ENCODE peak calls at places on chromosomes 13 and 19, in seven cellular contexts. One of them, this sample, is unnamed.

GRCh38 chr19:50893047-50893737 is 18.0 kb downstream of the KLK4 start:
- DNase-seq in neuronal stem cell: no peak
- DNase-seq in NT2/D1: no peak
- DNase-seq in T1000: no peak
- DNase-seq in DMS 273 treated with DMSO at 0.1 percent for 48 hours: no peak
- DNase-seq in stimulated activated CD8-positive, alpha-beta memory T cell treated with anti-CD3 and anti-CD28 coated beads, Interleukin-7, amount 100 ng/mL, for 24 hours: no peak
- DNase-seq in stimulated activated naive CD8-positive, alpha-beta T cell treated with anti-CD3 and anti-CD28 coated beads, Interleukin-15, Interleukin-2, amounts not matched to agents 100 U/mL and 50 U/mL, for 24 hours: peak; percentile 13
- DNase-seq in this sample: no peak

GRCh38 chr13:111241006-111241755 is 79.3 kb upstream of the TEX29 start:
- DNase-seq in DMS 273 treated with DMSO at 0.1 percent for 48 hours: no peak
- DNase-seq in neuronal stem cell: no peak
- DNase-seq in T1000: no peak
- DNase-seq in NT2/D1: no peak
- DNase-seq in stimulated activated CD8-positive, alpha-beta memory T cell treated with anti-CD3 and anti-CD28 coated beads, Interleukin-7, amount 100 ng/mL, for 24 hours: no peak
- DNase-seq in stimulated activated naive CD8-positive, alpha-beta T cell treated with anti-CD3 and anti-CD28 coated beads, Interleukin-15, Interleukin-2, amounts not matched to agents 100 U/mL and 50 U/mL, for 24 hours: no peak
- DNase-seq in this sample: no peak

GRCh38 chr19:7607212-7607873 is 11.7 kb downstream of the CAMSAP3 start:
- DNase-seq in NT2/D1: no peak
- DNase-seq in neuronal stem cell: no peak
- DNase-seq in stimulated activated CD8-positive, alpha-beta memory T cell treated with anti-CD3 and anti-CD28 coated beads, Interleukin-7, amount 100 ng/mL, for 24 hours: no peak
- DNase-seq in T1000: no peak
- DNase-seq in stimulated activated naive CD8-positive, alpha-beta T cell treated with anti-CD3 and anti-CD28 coated beads, Interleukin-15, Interleukin-2, amounts not matched to agents 100 U/mL and 50 U/mL, for 24 hours: no peak
- DNase-seq in DMS 273 treated with DMSO at 0.1 percent for 48 hours: no peak
- DNase-seq in this sample: no peak

GRCh38 chr13:97295279-97296182 is 73.4 kb downstream of the MBNL2 start:
- DNase-seq in DMS 273 treated with DMSO at 0.1 percent for 48 hours: no peak
- DNase-seq in T1000: no peak
- DNase-seq in stimulated activated naive CD8-positive, alpha-beta T cell treated with anti-CD3 and anti-CD28 coated beads, Interleukin-15, Interleukin-2, amounts not matched to agents 100 U/mL and 50 U/mL, for 24 hours: no peak
- DNase-seq in NT2/D1: no peak
- DNase-seq in stimulated activated CD8-positive, alpha-beta memory T cell treated with anti-CD3 and anti-CD28 coated beads, Interleukin-7, amount 100 ng/mL, for 24 hours: no peak
- DNase-seq in neuronal stem cell: no peak
- DNase-seq in this sample: no peak

GRCh38 chr13:76641056-76641455 is 245.1 kb downstream of the KCTD12 start:
- DNase-seq in stimulated activated CD8-positive, alpha-beta memory T cell treated with anti-CD3 and anti-CD28 coated beads, Interleukin-7, amount 100 ng/mL, for 24 hours: no peak
- DNase-seq in stimulated activated naive CD8-positive, alpha-beta T cell treated with anti-CD3 and anti-CD28 coated beads, Interleukin-15, Interleukin-2, amounts not matched to agents 100 U/mL and 50 U/mL, for 24 hours: no peak
- DNase-seq in NT2/D1: no peak
- DNase-seq in neuronal stem cell: no peak
- DNase-seq in T1000: no peak
- DNase-seq in DMS 273 treated with DMSO at 0.1 percent for 48 hours: peak; percentile 72
- DNase-seq in this sample: no peak

GRCh38 chr13:98370806-98371553 is 193.9 kb upstream of the RNF113B start:
- DNase-seq in DMS 273 treated with DMSO at 0.1 percent for 48 hours: no peak
- DNase-seq in stimulated activated naive CD8-positive, alpha-beta T cell treated with anti-CD3 and anti-CD28 coated beads, Interleukin-15, Interleukin-2, amounts not matched to agents 100 U/mL and 50 U/mL, for 24 hours: no peak
- DNase-seq in T1000: no peak
- DNase-seq in stimulated activated CD8-positive, alpha-beta memory T cell treated with anti-CD3 and anti-CD28 coated beads, Interleukin-7, amount 100 ng/mL, for 24 hours: no peak
- DNase-seq in neuronal stem cell: no peak
- DNase-seq in NT2/D1: no peak
- DNase-seq in this sample: peak; percentile 14

GRCh38 chr13:54210397-54211050 is 1181.9 kb downstream of the OLFM4 start:
- DNase-seq in NT2/D1: no peak
- DNase-seq in DMS 273 treated with DMSO at 0.1 percent for 48 hours: no peak
- DNase-seq in neuronal stem cell: no peak
- DNase-seq in T1000: no peak
- DNase-seq in stimulated activated naive CD8-positive, alpha-beta T cell treated with anti-CD3 and anti-CD28 coated beads, Interleukin-15, Interleukin-2, amounts not matched to agents 100 U/mL and 50 U/mL, for 24 hours: no peak
- DNase-seq in stimulated activated CD8-positive, alpha-beta memory T cell treated with anti-CD3 and anti-CD28 coated beads, Interleukin-7, amount 100 ng/mL, for 24 hours: no peak
- DNase-seq in this sample: no peak

GRCh38 chr13:112943309-112944125 is 25.5 kb upstream of the MCF2L start:
- DNase-seq in stimulated activated naive CD8-positive, alpha-beta T cell treated with anti-CD3 and anti-CD28 coated beads, Interleukin-15, Interleukin-2, amounts not matched to agents 100 U/mL and 50 U/mL, for 24 hours: peak; percentile 43
- DNase-seq in stimulated activated CD8-positive, alpha-beta memory T cell treated with anti-CD3 and anti-CD28 coated beads, Interleukin-7, amount 100 ng/mL, for 24 hours: no peak
- DNase-seq in neuronal stem cell: peak; percentile 64
- DNase-seq in DMS 273 treated with DMSO at 0.1 percent for 48 hours: no peak
- DNase-seq in NT2/D1: peak; percentile 47
- DNase-seq in T1000: peak; percentile 35
- DNase-seq in this sample: peak; percentile 39

GRCh38 chr13:21013682-21014038 is 47.7 kb downstream of the LATS2 start:
- DNase-seq in stimulated activated naive CD8-positive, alpha-beta T cell treated with anti-CD3 and anti-CD28 coated beads, Interleukin-15, Interleukin-2, amounts not matched to agents 100 U/mL and 50 U/mL, for 24 hours: no peak
- DNase-seq in NT2/D1: no peak
- DNase-seq in stimulated activated CD8-positive, alpha-beta memory T cell treated with anti-CD3 and anti-CD28 coated beads, Interleukin-7, amount 100 ng/mL, for 24 hours: no peak
- DNase-seq in neuronal stem cell: no peak
- DNase-seq in T1000: no peak
- DNase-seq in DMS 273 treated with DMSO at 0.1 percent for 48 hours: no peak
- DNase-seq in this sample: no peak

GRCh38 chr19:14871619-14872230 is 14.2 kb downstream of the OR7A17 start:
- DNase-seq in DMS 273 treated with DMSO at 0.1 percent for 48 hours: no peak
- DNase-seq in stimulated activated CD8-positive, alpha-beta memory T cell treated with anti-CD3 and anti-CD28 coated beads, Interleukin-7, amount 100 ng/mL, for 24 hours: no peak
- DNase-seq in stimulated activated naive CD8-positive, alpha-beta T cell treated with anti-CD3 and anti-CD28 coated beads, Interleukin-15, Interleukin-2, amounts not matched to agents 100 U/mL and 50 U/mL, for 24 hours: no peak
- DNase-seq in neuronal stem cell: no peak
- DNase-seq in T1000: no peak
- DNase-seq in NT2/D1: no peak
- DNase-seq in this sample: peak; percentile 4

GRCh38 chr13:90997951-90998350 is 349.5 kb upstream of the MIR17HG start:
- DNase-seq in DMS 273 treated with DMSO at 0.1 percent for 48 hours: no peak
- DNase-seq in T1000: no peak
- DNase-seq in stimulated activated naive CD8-positive, alpha-beta T cell treated with anti-CD3 and anti-CD28 coated beads, Interleukin-15, Interleukin-2, amounts not matched to agents 100 U/mL and 50 U/mL, for 24 hours: no peak
- DNase-seq in NT2/D1: no peak
- DNase-seq in neuronal stem cell: no peak
- DNase-seq in stimulated activated CD8-positive, alpha-beta memory T cell treated with anti-CD3 and anti-CD28 coated beads, Interleukin-7, amount 100 ng/mL, for 24 hours: no peak
- DNase-seq in this sample: no peak

GRCh38 chr13:28820099-28821051 is at the start of gene MTUS2:
- DNase-seq in T1000: no peak
- DNase-seq in stimulated activated naive CD8-positive, alpha-beta T cell treated with anti-CD3 and anti-CD28 coated beads, Interleukin-15, Interleukin-2, amounts not matched to agents 100 U/mL and 50 U/mL, for 24 hours: peak; percentile 18
- DNase-seq in NT2/D1: no peak
- DNase-seq in stimulated activated CD8-positive, alpha-beta memory T cell treated with anti-CD3 and anti-CD28 coated beads, Interleukin-7, amount 100 ng/mL, for 24 hours: no peak
- DNase-seq in DMS 273 treated with DMSO at 0.1 percent for 48 hours: no peak
- DNase-seq in neuronal stem cell: peak; percentile 6
- DNase-seq in this sample: peak; percentile 33

GRCh38 chr19:5507056-5507624 is 51.9 kb downstream of the ZNRF4 start:
- DNase-seq in DMS 273 treated with DMSO at 0.1 percent for 48 hours: no peak
- DNase-seq in stimulated activated CD8-positive, alpha-beta memory T cell treated with anti-CD3 and anti-CD28 coated beads, Interleukin-7, amount 100 ng/mL, for 24 hours: no peak
- DNase-seq in T1000: no peak
- DNase-seq in NT2/D1: no peak
- DNase-seq in stimulated activated naive CD8-positive, alpha-beta T cell treated with anti-CD3 and anti-CD28 coated beads, Interleukin-15, Interleukin-2, amounts not matched to agents 100 U/mL and 50 U/mL, for 24 hours: no peak
- DNase-seq in neuronal stem cell: no peak
- DNase-seq in this sample: no peak

GRCh38 chr19:5035105-5035761 is 66.3 kb downstream of the KDM4B start:
- DNase-seq in stimulated activated CD8-positive, alpha-beta memory T cell treated with anti-CD3 and anti-CD28 coated beads, Interleukin-7, amount 100 ng/mL, for 24 hours: no peak
- DNase-seq in DMS 273 treated with DMSO at 0.1 percent for 48 hours: no peak
- DNase-seq in stimulated activated naive CD8-positive, alpha-beta T cell treated with anti-CD3 and anti-CD28 coated beads, Interleukin-15, Interleukin-2, amounts not matched to agents 100 U/mL and 50 U/mL, for 24 hours: no peak
- DNase-seq in NT2/D1: no peak
- DNase-seq in T1000: no peak
- DNase-seq in neuronal stem cell: no peak
- DNase-seq in this sample: no peak

GRCh38 chr13:44196186-44196751 is 177.4 kb upstream of the SERP2 start:
- DNase-seq in stimulated activated naive CD8-positive, alpha-beta T cell treated with anti-CD3 and anti-CD28 coated beads, Interleukin-15, Interleukin-2, amounts not matched to agents 100 U/mL and 50 U/mL, for 24 hours: no peak
- DNase-seq in DMS 273 treated with DMSO at 0.1 percent for 48 hours: no peak
- DNase-seq in T1000: no peak
- DNase-seq in neuronal stem cell: no peak
- DNase-seq in NT2/D1: no peak
- DNase-seq in stimulated activated CD8-positive, alpha-beta memory T cell treated with anti-CD3 and anti-CD28 coated beads, Interleukin-7, amount 100 ng/mL, for 24 hours: no peak
- DNase-seq in this sample: no peak

GRCh38 chr13:38386421-38386820 is 36.8 kb downstream of the UFM1 start:
- DNase-seq in stimulated activated CD8-positive, alpha-beta memory T cell treated with anti-CD3 and anti-CD28 coated beads, Interleukin-7, amount 100 ng/mL, for 24 hours: no peak
- DNase-seq in T1000: no peak
- DNase-seq in NT2/D1: no peak
- DNase-seq in stimulated activated naive CD8-positive, alpha-beta T cell treated with anti-CD3 and anti-CD28 coated beads, Interleukin-15, Interleukin-2, amounts not matched to agents 100 U/mL and 50 U/mL, for 24 hours: no peak
- DNase-seq in DMS 273 treated with DMSO at 0.1 percent for 48 hours: no peak
- DNase-seq in neuronal stem cell: no peak
- DNase-seq in this sample: no peak

GRCh38 chr19:13980340-13980739 is 25.8 kb downstream of the RFX1 start:
- DNase-seq in stimulated activated CD8-positive, alpha-beta memory T cell treated with anti-CD3 and anti-CD28 coated beads, Interleukin-7, amount 100 ng/mL, for 24 hours: no peak
- DNase-seq in T1000: no peak
- DNase-seq in DMS 273 treated with DMSO at 0.1 percent for 48 hours: no peak
- DNase-seq in neuronal stem cell: no peak
- DNase-seq in NT2/D1: no peak
- DNase-seq in stimulated activated naive CD8-positive, alpha-beta T cell treated with anti-CD3 and anti-CD28 coated beads, Interleukin-15, Interleukin-2, amounts not matched to agents 100 U/mL and 50 U/mL, for 24 hours: no peak
- DNase-seq in this sample: no peak

GRCh38 chr13:52695856-52696255 is 43.2 kb downstream of the SUGT1 start:
- DNase-seq in stimulated activated CD8-positive, alpha-beta memory T cell treated with anti-CD3 and anti-CD28 coated beads, Interleukin-7, amount 100 ng/mL, for 24 hours: no peak
- DNase-seq in DMS 273 treated with DMSO at 0.1 percent for 48 hours: no peak
- DNase-seq in T1000: no peak
- DNase-seq in stimulated activated naive CD8-positive, alpha-beta T cell treated with anti-CD3 and anti-CD28 coated beads, Interleukin-15, Interleukin-2, amounts not matched to agents 100 U/mL and 50 U/mL, for 24 hours: peak; percentile 5
- DNase-seq in NT2/D1: no peak
- DNase-seq in neuronal stem cell: no peak
- DNase-seq in this sample: no peak

GRCh38 chr19:12137541-12137940 is 2.6 kb downstream of the ZNF20 start:
- DNase-seq in T1000: no peak
- DNase-seq in stimulated activated naive CD8-positive, alpha-beta T cell treated with anti-CD3 and anti-CD28 coated beads, Interleukin-15, Interleukin-2, amounts not matched to agents 100 U/mL and 50 U/mL, for 24 hours: peak; percentile 26
- DNase-seq in neuronal stem cell: no peak
- DNase-seq in stimulated activated CD8-positive, alpha-beta memory T cell treated with anti-CD3 and anti-CD28 coated beads, Interleukin-7, amount 100 ng/mL, for 24 hours: no peak
- DNase-seq in DMS 273 treated with DMSO at 0.1 percent for 48 hours: no peak
- DNase-seq in NT2/D1: no peak
- DNase-seq in this sample: no peak

GRCh38 chr19:18457478-18458331 is 19.8 kb upstream of the ISYNA1 start:
- DNase-seq in NT2/D1: no peak
- DNase-seq in T1000: no peak
- DNase-seq in stimulated activated naive CD8-positive, alpha-beta T cell treated with anti-CD3 and anti-CD28 coated beads, Interleukin-15, Interleukin-2, amounts not matched to agents 100 U/mL and 50 U/mL, for 24 hours: no peak
- DNase-seq in DMS 273 treated with DMSO at 0.1 percent for 48 hours: no peak
- DNase-seq in neuronal stem cell: no peak
- DNase-seq in stimulated activated CD8-positive, alpha-beta memory T cell treated with anti-CD3 and anti-CD28 coated beads, Interleukin-7, amount 100 ng/mL, for 24 hours: no peak
- DNase-seq in this sample: no peak

GRCh38 chr19:15631817-15632216 is 8.9 kb upstream of the CYP4F3 start:
- DNase-seq in stimulated activated CD8-positive, alpha-beta memory T cell treated with anti-CD3 and anti-CD28 coated beads, Interleukin-7, amount 100 ng/mL, for 24 hours: no peak
- DNase-seq in NT2/D1: peak; percentile 20
- DNase-seq in DMS 273 treated with DMSO at 0.1 percent for 48 hours: no peak
- DNase-seq in T1000: no peak
- DNase-seq in stimulated activated naive CD8-positive, alpha-beta T cell treated with anti-CD3 and anti-CD28 coated beads, Interleukin-15, Interleukin-2, amounts not matched to agents 100 U/mL and 50 U/mL, for 24 hours: peak; percentile 28
- DNase-seq in neuronal stem cell: no peak
- DNase-seq in this sample: no peak

GRCh38 chr13:109213714-109214113 is 572.7 kb downstream of the IRS2 start:
- DNase-seq in neuronal stem cell: no peak
- DNase-seq in stimulated activated CD8-positive, alpha-beta memory T cell treated with anti-CD3 and anti-CD28 coated beads, Interleukin-7, amount 100 ng/mL, for 24 hours: no peak
- DNase-seq in DMS 273 treated with DMSO at 0.1 percent for 48 hours: no peak
- DNase-seq in T1000: no peak
- DNase-seq in NT2/D1: no peak
- DNase-seq in stimulated activated naive CD8-positive, alpha-beta T cell treated with anti-CD3 and anti-CD28 coated beads, Interleukin-15, Interleukin-2, amounts not matched to agents 100 U/mL and 50 U/mL, for 24 hours: no peak
- DNase-seq in this sample: no peak

GRCh38 chr19:12665281-12665573 is 1.3 kb downstream of the MAN2B1 start:
- DNase-seq in T1000: no peak
- DNase-seq in neuronal stem cell: no peak
- DNase-seq in DMS 273 treated with DMSO at 0.1 percent for 48 hours: no peak
- DNase-seq in stimulated activated naive CD8-positive, alpha-beta T cell treated with anti-CD3 and anti-CD28 coated beads, Interleukin-15, Interleukin-2, amounts not matched to agents 100 U/mL and 50 U/mL, for 24 hours: peak; percentile 72
- DNase-seq in stimulated activated CD8-positive, alpha-beta memory T cell treated with anti-CD3 and anti-CD28 coated beads, Interleukin-7, amount 100 ng/mL, for 24 hours: no peak
- DNase-seq in NT2/D1: no peak
- DNase-seq in this sample: no peak

GRCh38 chr13:79538757-79539156 is 57.8 kb downstream of the NDFIP2 start:
- DNase-seq in stimulated activated CD8-positive, alpha-beta memory T cell treated with anti-CD3 and anti-CD28 coated beads, Interleukin-7, amount 100 ng/mL, for 24 hours: no peak
- DNase-seq in NT2/D1: no peak
- DNase-seq in DMS 273 treated with DMSO at 0.1 percent for 48 hours: no peak
- DNase-seq in stimulated activated naive CD8-positive, alpha-beta T cell treated with anti-CD3 and anti-CD28 coated beads, Interleukin-15, Interleukin-2, amounts not matched to agents 100 U/mL and 50 U/mL, for 24 hours: no peak
- DNase-seq in T1000: no peak
- DNase-seq in neuronal stem cell: no peak
- DNase-seq in this sample: no peak

GRCh38 chr13:96141032-96141431 is 51.1 kb downstream of the HS6ST3 start:
- DNase-seq in stimulated activated CD8-positive, alpha-beta memory T cell treated with anti-CD3 and anti-CD28 coated beads, Interleukin-7, amount 100 ng/mL, for 24 hours: no peak
- DNase-seq in NT2/D1: peak; percentile 28
- DNase-seq in neuronal stem cell: no peak
- DNase-seq in stimulated activated naive CD8-positive, alpha-beta T cell treated with anti-CD3 and anti-CD28 coated beads, Interleukin-15, Interleukin-2, amounts not matched to agents 100 U/mL and 50 U/mL, for 24 hours: no peak
- DNase-seq in DMS 273 treated with DMSO at 0.1 percent for 48 hours: no peak
- DNase-seq in T1000: no peak
- DNase-seq in this sample: peak; percentile 19

GRCh38 chr13:41827507-41828213 is 133.2 kb downstream of the VWA8 start:
- DNase-seq in T1000: no peak
- DNase-seq in stimulated activated CD8-positive, alpha-beta memory T cell treated with anti-CD3 and anti-CD28 coated beads, Interleukin-7, amount 100 ng/mL, for 24 hours: no peak
- DNase-seq in neuronal stem cell: no peak
- DNase-seq in stimulated activated naive CD8-positive, alpha-beta T cell treated with anti-CD3 and anti-CD28 coated beads, Interleukin-15, Interleukin-2, amounts not matched to agents 100 U/mL and 50 U/mL, for 24 hours: no peak
- DNase-seq in NT2/D1: no peak
- DNase-seq in DMS 273 treated with DMSO at 0.1 percent for 48 hours: no peak
- DNase-seq in this sample: no peak

GRCh38 chr19:49869009-49869483 is 1.7 kb upstream of the PNKP start:
- DNase-seq in stimulated activated CD8-positive, alpha-beta memory T cell treated with anti-CD3 and anti-CD28 coated beads, Interleukin-7, amount 100 ng/mL, for 24 hours: peak; percentile 65
- DNase-seq in DMS 273 treated with DMSO at 0.1 percent for 48 hours: no peak
- DNase-seq in NT2/D1: no peak
- DNase-seq in neuronal stem cell: no peak
- DNase-seq in stimulated activated naive CD8-positive, alpha-beta T cell treated with anti-CD3 and anti-CD28 coated beads, Interleukin-15, Interleukin-2, amounts not matched to agents 100 U/mL and 50 U/mL, for 24 hours: no peak
- DNase-seq in T1000: no peak
- DNase-seq in this sample: no peak

GRCh38 chr19:40786060-40787037 is 8.3 kb downstream of the RAB4B start:
- DNase-seq in DMS 273 treated with DMSO at 0.1 percent for 48 hours: no peak
- DNase-seq in NT2/D1: no peak
- DNase-seq in stimulated activated naive CD8-positive, alpha-beta T cell treated with anti-CD3 and anti-CD28 coated beads, Interleukin-15, Interleukin-2, amounts not matched to agents 100 U/mL and 50 U/mL, for 24 hours: no peak
- DNase-seq in T1000: no peak
- DNase-seq in neuronal stem cell: no peak
- DNase-seq in stimulated activated CD8-positive, alpha-beta memory T cell treated with anti-CD3 and anti-CD28 coated beads, Interleukin-7, amount 100 ng/mL, for 24 hours: no peak
- DNase-seq in this sample: no peak

GRCh38 chr13:111602874-111603273 is 282.4 kb downstream of the TEX29 start:
- DNase-seq in stimulated activated CD8-positive, alpha-beta memory T cell treated with anti-CD3 and anti-CD28 coated beads, Interleukin-7, amount 100 ng/mL, for 24 hours: no peak
- DNase-seq in DMS 273 treated with DMSO at 0.1 percent for 48 hours: no peak
- DNase-seq in stimulated activated naive CD8-positive, alpha-beta T cell treated with anti-CD3 and anti-CD28 coated beads, Interleukin-15, Interleukin-2, amounts not matched to agents 100 U/mL and 50 U/mL, for 24 hours: no peak
- DNase-seq in neuronal stem cell: no peak
- DNase-seq in NT2/D1: no peak
- DNase-seq in T1000: no peak
- DNase-seq in this sample: no peak

GRCh38 chr13:74576504-74576903 is 442.3 kb upstream of the KLF12 start:
- DNase-seq in DMS 273 treated with DMSO at 0.1 percent for 48 hours: no peak
- DNase-seq in neuronal stem cell: no peak
- DNase-seq in NT2/D1: no peak
- DNase-seq in stimulated activated naive CD8-positive, alpha-beta T cell treated with anti-CD3 and anti-CD28 coated beads, Interleukin-15, Interleukin-2, amounts not matched to agents 100 U/mL and 50 U/mL, for 24 hours: no peak
- DNase-seq in T1000: no peak
- DNase-seq in stimulated activated CD8-positive, alpha-beta memory T cell treated with anti-CD3 and anti-CD28 coated beads, Interleukin-7, amount 100 ng/mL, for 24 hours: no peak
- DNase-seq in this sample: no peak

GRCh38 chr19:9906475-9907087 is 29.7 kb downstream of the OLFM2 start:
- DNase-seq in NT2/D1: no peak
- DNase-seq in stimulated activated naive CD8-positive, alpha-beta T cell treated with anti-CD3 and anti-CD28 coated beads, Interleukin-15, Interleukin-2, amounts not matched to agents 100 U/mL and 50 U/mL, for 24 hours: no peak
- DNase-seq in T1000: no peak
- DNase-seq in stimulated activated CD8-positive, alpha-beta memory T cell treated with anti-CD3 and anti-CD28 coated beads, Interleukin-7, amount 100 ng/mL, for 24 hours: no peak
- DNase-seq in neuronal stem cell: no peak
- DNase-seq in DMS 273 treated with DMSO at 0.1 percent for 48 hours: no peak
- DNase-seq in this sample: no peak

GRCh38 chr19:37079238-37079637 is 1.0 kb downstream of the ZNF420 start:
- DNase-seq in stimulated activated CD8-positive, alpha-beta memory T cell treated with anti-CD3 and anti-CD28 coated beads, Interleukin-7, amount 100 ng/mL, for 24 hours: no peak
- DNase-seq in stimulated activated naive CD8-positive, alpha-beta T cell treated with anti-CD3 and anti-CD28 coated beads, Interleukin-15, Interleukin-2, amounts not matched to agents 100 U/mL and 50 U/mL, for 24 hours: no peak
- DNase-seq in DMS 273 treated with DMSO at 0.1 percent for 48 hours: no peak
- DNase-seq in neuronal stem cell: no peak
- DNase-seq in T1000: no peak
- DNase-seq in NT2/D1: no peak
- DNase-seq in this sample: no peak

GRCh38 chr19:13843104-13843921 is 33.6 kb upstream of the NANOS3 start:
- DNase-seq in stimulated activated naive CD8-positive, alpha-beta T cell treated with anti-CD3 and anti-CD28 coated beads, Interleukin-15, Interleukin-2, amounts not matched to agents 100 U/mL and 50 U/mL, for 24 hours: peak; percentile 19
- DNase-seq in DMS 273 treated with DMSO at 0.1 percent for 48 hours: no peak
- DNase-seq in NT2/D1: no peak
- DNase-seq in neuronal stem cell: no peak
- DNase-seq in T1000: peak; percentile 29
- DNase-seq in stimulated activated CD8-positive, alpha-beta memory T cell treated with anti-CD3 and anti-CD28 coated beads, Interleukin-7, amount 100 ng/mL, for 24 hours: no peak
- DNase-seq in this sample: peak; percentile 46

GRCh38 chr19:17026041-17026658 is 460 bp downstream of the CPAMD8 start:
- DNase-seq in T1000: no peak
- DNase-seq in NT2/D1: no peak
- DNase-seq in stimulated activated CD8-positive, alpha-beta memory T cell treated with anti-CD3 and anti-CD28 coated beads, Interleukin-7, amount 100 ng/mL, for 24 hours: no peak
- DNase-seq in stimulated activated naive CD8-positive, alpha-beta T cell treated with anti-CD3 and anti-CD28 coated beads, Interleukin-15, Interleukin-2, amounts not matched to agents 100 U/mL and 50 U/mL, for 24 hours: peak; percentile 28
- DNase-seq in neuronal stem cell: no peak
- DNase-seq in DMS 273 treated with DMSO at 0.1 percent for 48 hours: no peak
- DNase-seq in this sample: no peak

GRCh38 chr13:67518785-67519184 is 288.6 kb upstream of the PCDH9 start:
- DNase-seq in stimulated activated CD8-positive, alpha-beta memory T cell treated with anti-CD3 and anti-CD28 coated beads, Interleukin-7, amount 100 ng/mL, for 24 hours: no peak
- DNase-seq in neuronal stem cell: peak; percentile 41
- DNase-seq in T1000: no peak
- DNase-seq in stimulated activated naive CD8-positive, alpha-beta T cell treated with anti-CD3 and anti-CD28 coated beads, Interleukin-15, Interleukin-2, amounts not matched to agents 100 U/mL and 50 U/mL, for 24 hours: no peak
- DNase-seq in NT2/D1: peak; percentile 22
- DNase-seq in DMS 273 treated with DMSO at 0.1 percent for 48 hours: no peak
- DNase-seq in this sample: no peak

GRCh38 chr13:44058586-44059238 is 179.0 kb downstream of the LACC1 start:
- DNase-seq in T1000: no peak
- DNase-seq in neuronal stem cell: no peak
- DNase-seq in stimulated activated naive CD8-positive, alpha-beta T cell treated with anti-CD3 and anti-CD28 coated beads, Interleukin-15, Interleukin-2, amounts not matched to agents 100 U/mL and 50 U/mL, for 24 hours: no peak
- DNase-seq in DMS 273 treated with DMSO at 0.1 percent for 48 hours: no peak
- DNase-seq in stimulated activated CD8-positive, alpha-beta memory T cell treated with anti-CD3 and anti-CD28 coated beads, Interleukin-7, amount 100 ng/mL, for 24 hours: no peak
- DNase-seq in NT2/D1: no peak
- DNase-seq in this sample: no peak